ENCODE peak calls at places on chromosomes 16 and 17, in nine cellular contexts. One of them, this sample, is unnamed.

GRCh38 chr16:16073884-16074781 is 124.7 kb downstream of the ABCC1 start:
- DNase-seq in T-helper 1 cell: no peak
- DNase-seq in NCI-H2081: no peak
- DNase-seq in astrocyte of the hippocampus: peak; percentile 97
- DNase-seq in CD4-positive, alpha-beta T cell: no peak
- DNase-seq in activated effector memory CD4-positive, alpha-beta T cell treated with Interleukin-2 at 50 U/mL for 16 hours: no peak
- DNase-seq in coronary artery: no peak
- DNase-seq in HT1080: peak; percentile 83
- DNase-seq in endothelial cell: peak; percentile 23
- DNase-seq in this sample: no peak

GRCh38 chr17:6468051-6468790 is 24.0 kb downstream of the PIMREG start:
- DNase-seq in astrocyte of the hippocampus: no peak
- DNase-seq in NCI-H2081: no peak
- DNase-seq in coronary artery: no peak
- DNase-seq in CD4-positive, alpha-beta T cell: no peak
- DNase-seq in T-helper 1 cell: no peak
- DNase-seq in HT1080: no peak
- DNase-seq in activated effector memory CD4-positive, alpha-beta T cell treated with Interleukin-2 at 50 U/mL for 16 hours: no peak
- DNase-seq in endothelial cell: no peak
- DNase-seq in this sample: no peak

GRCh38 chr17:60604686-60605334 is 4.8 kb downstream of the PPM1D start:
- DNase-seq in coronary artery: no peak
- DNase-seq in astrocyte of the hippocampus: peak; percentile 90
- DNase-seq in endothelial cell: no peak
- DNase-seq in HT1080: peak; percentile 70
- DNase-seq in CD4-positive, alpha-beta T cell: no peak
- DNase-seq in T-helper 1 cell: no peak
- DNase-seq in NCI-H2081: no peak
- DNase-seq in activated effector memory CD4-positive, alpha-beta T cell treated with Interleukin-2 at 50 U/mL for 16 hours: no peak
- DNase-seq in this sample: no peak

GRCh38 chr17:7132511-7133094 is 18.0 kb upstream of the ASGR2 start:
- DNase-seq in CD4-positive, alpha-beta T cell: peak; percentile 23
- DNase-seq in activated effector memory CD4-positive, alpha-beta T cell treated with Interleukin-2 at 50 U/mL for 16 hours: peak; percentile 22
- DNase-seq in coronary artery: no peak
- DNase-seq in HT1080: no peak
- DNase-seq in T-helper 1 cell: peak; percentile 76
- DNase-seq in NCI-H2081: no peak
- DNase-seq in astrocyte of the hippocampus: peak; percentile 7
- DNase-seq in endothelial cell: peak; percentile 69
- DNase-seq in this sample: no peak

GRCh38 chr16:72199938-72200337 is 28.0 kb upstream of the PMFBP1 start:
- DNase-seq in T-helper 1 cell: no peak
- DNase-seq in endothelial cell: no peak
- DNase-seq in HT1080: no peak
- DNase-seq in NCI-H2081: no peak
- DNase-seq in coronary artery: no peak
- DNase-seq in CD4-positive, alpha-beta T cell: no peak
- DNase-seq in astrocyte of the hippocampus: no peak
- DNase-seq in activated effector memory CD4-positive, alpha-beta T cell treated with Interleukin-2 at 50 U/mL for 16 hours: no peak
- DNase-seq in this sample: no peak

GRCh38 chr16:29320274-29320999 is 86.1 kb downstream of the NPIPB11 start:
- DNase-seq in coronary artery: no peak
- DNase-seq in HT1080: no peak
- DNase-seq in astrocyte of the hippocampus: no peak
- DNase-seq in endothelial cell: no peak
- DNase-seq in activated effector memory CD4-positive, alpha-beta T cell treated with Interleukin-2 at 50 U/mL for 16 hours: no peak
- DNase-seq in T-helper 1 cell: no peak
- DNase-seq in CD4-positive, alpha-beta T cell: no peak
- DNase-seq in NCI-H2081: no peak
- DNase-seq in this sample: no peak

GRCh38 chr17:19440421-19440820 is 29.4 kb downstream of the RNF112 start:
- DNase-seq in NCI-H2081: no peak
- DNase-seq in coronary artery: no peak
- DNase-seq in astrocyte of the hippocampus: no peak
- DNase-seq in T-helper 1 cell: no peak
- DNase-seq in HT1080: no peak
- DNase-seq in endothelial cell: no peak
- DNase-seq in activated effector memory CD4-positive, alpha-beta T cell treated with Interleukin-2 at 50 U/mL for 16 hours: no peak
- DNase-seq in CD4-positive, alpha-beta T cell: no peak
- DNase-seq in this sample: no peak

GRCh38 chr17:13597723-13598347 is 3.9 kb downstream of the HS3ST3A1 start:
- DNase-seq in HT1080: peak; percentile 75
- DNase-seq in T-helper 1 cell: peak; percentile 57
- DNase-seq in astrocyte of the hippocampus: peak; percentile 78
- DNase-seq in coronary artery: no peak
- DNase-seq in NCI-H2081: peak; percentile 1
- DNase-seq in endothelial cell: peak; percentile 42
- DNase-seq in CD4-positive, alpha-beta T cell: peak; percentile 17
- DNase-seq in activated effector memory CD4-positive, alpha-beta T cell treated with Interleukin-2 at 50 U/mL for 16 hours: peak; percentile 13
- DNase-seq in this sample: no peak

GRCh38 chr16:84228321-84228838 is 11.4 kb downstream of the KCNG4 start:
- DNase-seq in NCI-H2081: no peak
- DNase-seq in activated effector memory CD4-positive, alpha-beta T cell treated with Interleukin-2 at 50 U/mL for 16 hours: no peak
- DNase-seq in HT1080: peak; percentile 89
- DNase-seq in endothelial cell: no peak
- DNase-seq in coronary artery: peak; percentile 93
- DNase-seq in CD4-positive, alpha-beta T cell: no peak
- DNase-seq in astrocyte of the hippocampus: peak; percentile 94
- DNase-seq in T-helper 1 cell: no peak
- DNase-seq in this sample: no peak

GRCh38 chr16:11497851-11498289 is 88.8 kb downstream of the LITAF start:
- DNase-seq in T-helper 1 cell: no peak
- DNase-seq in endothelial cell: no peak
- DNase-seq in coronary artery: no peak
- DNase-seq in astrocyte of the hippocampus: peak; percentile 85
- DNase-seq in activated effector memory CD4-positive, alpha-beta T cell treated with Interleukin-2 at 50 U/mL for 16 hours: no peak
- DNase-seq in HT1080: peak; percentile 86
- DNase-seq in NCI-H2081: no peak
- DNase-seq in CD4-positive, alpha-beta T cell: no peak
- DNase-seq in this sample: no peak

GRCh38 chr16:82653550-82654511 is 27.1 kb downstream of the CDH13 start:
- DNase-seq in CD4-positive, alpha-beta T cell: peak; percentile 5
- DNase-seq in T-helper 1 cell: peak; percentile 88
- DNase-seq in HT1080: peak; percentile 99
- DNase-seq in astrocyte of the hippocampus: peak; percentile 89
- DNase-seq in NCI-H2081: no peak
- DNase-seq in endothelial cell: no peak
- DNase-seq in activated effector memory CD4-positive, alpha-beta T cell treated with Interleukin-2 at 50 U/mL for 16 hours: peak; percentile 47
- DNase-seq in coronary artery: no peak
- DNase-seq in this sample: no peak

GRCh38 chr16:67443299-67443698 is 12.4 kb downstream of the HSD11B2 start:
- DNase-seq in coronary artery: no peak
- DNase-seq in CD4-positive, alpha-beta T cell: no peak
- DNase-seq in endothelial cell: no peak
- DNase-seq in T-helper 1 cell: no peak
- DNase-seq in activated effector memory CD4-positive, alpha-beta T cell treated with Interleukin-2 at 50 U/mL for 16 hours: no peak
- DNase-seq in HT1080: no peak
- DNase-seq in NCI-H2081: no peak
- DNase-seq in astrocyte of the hippocampus: no peak
- DNase-seq in this sample: no peak

GRCh38 chr16:89384282-89384681 is 106.1 kb downstream of the ANKRD11 start:
- DNase-seq in HT1080: no peak
- DNase-seq in endothelial cell: no peak
- DNase-seq in T-helper 1 cell: no peak
- DNase-seq in activated effector memory CD4-positive, alpha-beta T cell treated with Interleukin-2 at 50 U/mL for 16 hours: no peak
- DNase-seq in astrocyte of the hippocampus: no peak
- DNase-seq in CD4-positive, alpha-beta T cell: no peak
- DNase-seq in NCI-H2081: no peak
- DNase-seq in coronary artery: no peak
- DNase-seq in this sample: no peak